ENCODE peak calls at places on chromosome 1, in eight cellular contexts. Z is K562, D is PC-3, F is MM.1S, G is fibroblast of lung, N is PC-9, Q is mammary epithelial cell, V is HepG2. Y is an unnamed sample.

GRCh38 chr1:219621047-219621786 is 8.3 kb upstream of the ZC3H11B start:
- DNase-seq in Z (no peak), D (peak; percentile 29), F (no peak), G (no peak), N (no peak), Q (no peak), V (peak; percentile 26), Y (no peak)

GRCh38 chr1:30782361-30783243 is 25.0 kb upstream of the LAPTM5 start:
- DNase-seq in Z (peak; percentile 87), D (peak; percentile 73), F (peak; percentile 80), G (no peak), N (peak; percentile 52), Q (peak; percentile 27), V (peak; percentile 74), Y (no peak)

GRCh38 chr1:63480057-63480456 is 43.0 kb downstream of the ITGB3BP start:
- DNase-seq in Z (no peak), D (no peak), F (no peak), G (no peak), N (no peak), Q (no peak), V (no peak), Y (no peak)

GRCh38 chr1:209248649-209249279 is 334.8 kb upstream of the CAMK1G start:
- DNase-seq in Z (peak; percentile 70), D (peak; percentile 97), F (peak; percentile 88), G (peak; percentile 42), N (peak; percentile 55), Q (peak; percentile 56), V (peak; percentile 34), Y (peak; percentile 53)

GRCh38 chr1:179969962-179970361 is 15.4 kb downstream of the CEP350 start:
- DNase-seq in Z (no peak), D (no peak), F (no peak), G (no peak), N (no peak), Q (no peak), V (no peak), Y (no peak)

GRCh38 chr1:104466068-104466467 is 716.4 kb downstream of the AMY1C start:
- DNase-seq in Z (no peak), D (no peak), F (no peak), G (no peak), N (no peak), Q (no peak), V (no peak), Y (no peak)

GRCh38 chr1:179824265-179824664 is 53.3 kb downstream of the TOR1AIP2 start:
- DNase-seq in Z (no peak), D (no peak), F (no peak), G (no peak), N (no peak), Q (no peak), V (no peak), Y (no peak)

GRCh38 chr1:207863893-207864535 is 46.9 kb downstream of the CD34 start:
- DNase-seq in Z (no peak), D (no peak), F (peak; percentile 17), G (no peak), N (no peak), Q (no peak), V (no peak), Y (no peak)

DNA sequence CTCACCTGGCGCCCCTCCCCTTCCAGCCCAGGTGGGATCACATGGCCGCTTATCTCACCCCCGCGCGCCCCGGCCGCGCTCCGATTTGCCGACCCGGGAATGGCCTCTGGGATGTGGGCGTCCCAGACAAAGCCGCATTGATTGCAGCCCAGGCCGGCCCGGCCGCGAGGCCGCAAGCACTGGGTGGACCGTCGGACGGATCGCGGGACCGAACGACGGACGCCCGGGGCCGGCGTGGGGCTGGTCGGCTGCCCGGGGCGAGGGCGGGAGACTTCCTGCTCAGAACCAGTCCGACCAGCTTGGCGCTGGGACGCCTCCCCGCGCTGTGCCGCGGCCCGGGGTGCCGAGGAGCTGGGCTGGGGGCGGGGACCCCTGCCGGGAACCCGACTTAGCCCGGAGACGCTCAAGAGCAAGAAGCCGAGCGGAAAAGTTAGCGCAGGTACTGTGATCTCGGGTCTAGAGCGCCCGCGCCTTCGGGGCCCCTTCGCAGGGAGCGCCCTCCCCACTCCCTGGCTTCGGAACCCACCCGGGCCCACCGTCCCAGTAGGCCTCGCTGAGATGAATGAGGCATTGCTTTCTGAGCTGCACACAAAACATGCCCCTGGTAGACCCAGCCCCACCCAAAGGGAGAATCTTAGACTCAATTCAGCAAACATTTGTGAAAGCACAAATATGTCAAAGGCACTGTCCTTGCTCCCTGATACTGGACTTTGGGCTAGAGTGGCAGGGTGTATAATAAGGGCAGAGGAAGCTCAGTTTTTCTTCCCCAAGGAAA is 415 bp upstream of the LAD1 start:
- DNase-seq in Z (peak; percentile 32), D (peak; percentile 92), F (no peak), G (peak; percentile 19), N (peak; percentile 79), Q (peak; percentile 85), V (peak; percentile 57), Y (no peak)
- TF ChIP-seq EZH2 in Z (no peak), D (no peak), F (peak; percentile 95), G (peak; percentile 96), N (no peak), Q (no peak), V (no peak), Y (no peak)

DNA sequence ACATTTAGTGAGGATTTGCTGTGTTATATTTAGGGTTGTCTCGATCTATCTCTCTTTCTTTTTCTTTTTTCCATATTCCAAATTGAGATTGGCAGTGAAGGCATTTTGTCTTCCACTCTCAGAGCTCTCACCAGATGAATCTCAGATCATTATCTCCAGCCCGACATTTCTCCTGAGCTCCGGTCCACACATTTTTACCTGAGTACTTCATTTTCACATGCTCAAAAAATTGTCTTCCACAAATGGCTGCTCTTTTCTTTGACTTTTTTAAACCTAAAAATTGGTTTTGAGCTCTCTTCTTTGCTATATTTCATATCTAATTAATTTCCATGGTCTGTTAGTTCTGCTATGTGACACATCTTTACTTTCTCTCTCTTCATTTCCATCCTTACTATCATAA is 56.9 kb upstream of the ASB17 start:
- DNase-seq in Z (no peak), D (no peak), F (no peak), G (no peak), N (no peak), Q (no peak), V (no peak), Y (no peak)
- TF ChIP-seq EZH2 in Z (no peak), D (peak; percentile 87), F (no peak), G (no peak), N (no peak), Q (no peak), V (no peak), Y (peak; percentile 39)

GRCh38 chr1:147080671-147081394 is 91.4 kb downstream of the PRKAB2 start:
- DNase-seq in Z (no peak), D (no peak), F (no peak), G (no peak), N (no peak), Q (no peak), V (no peak), Y (no peak)

GRCh38 chr1:147083919-147084272 is 88.4 kb downstream of the PRKAB2 start:
- DNase-seq in Z (no peak), D (no peak), F (no peak), G (no peak), N (peak; percentile 2), Q (no peak), V (no peak), Y (no peak)

GRCh38 chr1:147080013-147080661 is 92.1 kb downstream of the PRKAB2 start:
- DNase-seq in Z (no peak), D (no peak), F (no peak), G (no peak), N (no peak), Q (no peak), V (no peak), Y (no peak)

GRCh38 chr1:147086129-147086528 is 86.1 kb downstream of the PRKAB2 start:
- DNase-seq in Z (no peak), D (no peak), F (no peak), G (no peak), N (no peak), Q (no peak), V (no peak), Y (no peak)

DNA sequence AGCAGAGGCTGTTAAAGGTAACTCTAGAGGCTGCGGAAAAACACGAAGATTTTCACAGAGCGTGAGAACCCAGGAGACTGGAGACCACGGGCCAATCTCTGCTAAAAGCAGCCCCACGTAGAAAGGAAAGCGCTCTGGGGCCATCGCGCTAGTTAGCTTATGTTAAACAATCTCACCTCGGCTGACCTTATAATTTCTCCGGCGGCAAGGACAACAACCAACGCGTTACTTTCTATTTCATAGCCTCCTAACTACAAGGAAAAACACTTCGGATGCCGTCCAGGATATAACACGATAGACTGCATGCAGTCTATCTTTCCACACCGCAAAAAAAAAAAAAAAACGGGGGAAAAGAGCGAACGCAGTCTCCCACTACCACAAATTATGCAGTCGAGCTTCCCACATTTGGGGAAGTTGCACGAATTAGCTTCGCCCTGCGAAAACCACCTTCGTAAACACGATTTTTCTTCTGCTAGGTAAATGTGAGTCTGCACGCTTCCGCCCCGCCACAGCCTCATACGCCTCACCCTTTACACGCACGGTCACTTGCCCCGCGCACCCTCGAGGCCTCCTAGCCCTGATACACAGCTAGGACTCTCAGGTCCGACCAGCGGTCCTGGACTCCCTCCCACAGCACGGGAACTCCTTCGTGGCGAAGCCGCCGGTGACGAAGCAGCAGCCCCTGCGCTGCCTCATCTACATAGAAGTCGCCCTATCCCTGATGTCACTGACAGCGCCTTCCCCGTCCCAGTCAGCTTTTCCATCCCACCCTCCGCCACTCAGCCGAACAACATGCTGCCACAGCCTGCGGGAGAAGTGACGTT is 87.8 kb downstream of the PRKAB2 start:
- DNase-seq in Z (peak; percentile 82), D (no peak), F (peak; percentile 84), G (peak; percentile 92), N (peak; percentile 68), Q (peak; percentile 98), V (peak; percentile 74), Y (peak; percentile 49)
- TF ChIP-seq EZH2 in Z (peak; percentile 57), D (no peak), F (no peak), G (no peak), N (no peak), Q (no peak), V (no peak), Y (no peak)

GRCh38 chr1:156434976-156435550 is 65.5 kb downstream of the MEF2D start:
- DNase-seq in Z (no peak), D (no peak), F (no peak), G (no peak), N (no peak), Q (no peak), V (no peak), Y (no peak)

GRCh38 chr1:156437054-156437453 is 63.5 kb downstream of the MEF2D start:
- DNase-seq in Z (no peak), D (no peak), F (no peak), G (no peak), N (no peak), Q (no peak), V (no peak), Y (no peak)

GRCh38 chr1:156437465-156437864 is 63.1 kb downstream of the MEF2D start:
- DNase-seq in Z (no peak), D (no peak), F (no peak), G (no peak), N (no peak), Q (no peak), V (no peak), Y (no peak)

GRCh38 chr1:156435551-156436318 is 64.8 kb downstream of the MEF2D start:
- DNase-seq in Z (no peak), D (no peak), F (no peak), G (peak; percentile 12), N (no peak), Q (no peak), V (no peak), Y (no peak)

DNA sequence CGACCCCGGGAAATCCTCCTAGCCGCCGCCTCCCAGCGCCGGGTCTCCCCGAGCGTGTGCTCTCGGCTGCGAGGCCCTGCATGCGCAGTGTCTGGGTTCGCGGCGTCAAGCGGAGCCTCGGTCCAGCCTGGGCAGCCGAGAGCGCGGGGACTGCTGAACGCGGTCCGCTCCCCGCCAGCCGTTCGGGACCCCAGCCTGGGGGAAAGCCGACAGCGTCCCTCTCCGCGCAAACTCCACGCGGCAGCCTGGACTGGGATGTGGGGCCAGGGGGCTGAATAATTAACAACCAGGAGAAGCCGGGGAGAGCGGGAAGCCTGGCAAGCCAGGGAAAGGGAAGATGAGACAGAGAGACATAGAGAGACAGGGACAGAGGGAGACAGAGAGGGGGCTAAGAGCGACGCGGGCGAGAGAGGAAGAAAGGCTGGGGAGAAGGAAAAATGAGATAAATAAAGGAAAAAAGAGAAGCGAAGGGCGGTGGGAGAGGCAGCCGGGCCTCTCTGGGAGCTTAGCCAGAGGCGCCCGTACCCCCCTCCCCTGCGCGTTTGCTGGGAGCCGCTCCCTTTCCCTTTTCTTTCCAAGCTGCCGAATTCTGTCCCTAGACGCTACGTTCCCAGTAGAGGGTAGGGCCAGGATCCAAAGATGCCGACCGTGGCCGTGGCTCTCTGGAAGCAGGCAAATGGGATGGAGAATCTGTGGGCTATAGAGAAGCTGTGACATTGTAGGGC is 64.1 kb downstream of the MEF2D start:
- DNase-seq in Z (no peak), D (no peak), F (no peak), G (no peak), N (no peak), Q (no peak), V (no peak), Y (no peak)
- TF ChIP-seq EZH2 in Z (no peak), D (peak; percentile 34), F (peak; percentile 94), G (peak; percentile 97), N (no peak), Q (peak; percentile 92), V (no peak), Y (peak; percentile 94)